ENCODE peak calls at places on chromosome 9, in eight cellular contexts. One of them, this sample, is unnamed.

GRCh38 chr9:103530934-103531333 is 535.8 kb downstream of the CYLC2 start:
- DNase-seq in midbrain: no peak
- DNase-seq in epithelial cell of prostate: no peak
- DNase-seq in T1000: no peak
- DNase-seq in T-helper 2 cell: no peak
- DNase-seq in tibial artery: no peak
- DNase-seq in NCI-H1092 treated with DMSO at 0.1 percent for 48 hours: no peak
- DNase-seq in H54: no peak
- DNase-seq in this sample: no peak

GRCh38 chr9:78707481-78707977 is 410.6 kb downstream of the PSAT1 start:
- DNase-seq in tibial artery: no peak
- DNase-seq in midbrain: no peak
- DNase-seq in NCI-H1092 treated with DMSO at 0.1 percent for 48 hours: no peak
- DNase-seq in T1000: no peak
- DNase-seq in T-helper 2 cell: no peak
- DNase-seq in epithelial cell of prostate: no peak
- DNase-seq in H54: peak
- DNase-seq in this sample: no peak

GRCh38 chr9:16312116-16312515 is 558.4 kb downstream of the BNC2 start:
- DNase-seq in T-helper 2 cell: no peak
- DNase-seq in tibial artery: no peak
- DNase-seq in T1000: no peak
- DNase-seq in epithelial cell of prostate: no peak
- DNase-seq in H54: no peak
- DNase-seq in midbrain: no peak
- DNase-seq in NCI-H1092 treated with DMSO at 0.1 percent for 48 hours: no peak
- DNase-seq in this sample: no peak

GRCh38 chr9:30349526-30350513 is 2034.6 kb upstream of the ACO1 start:
- DNase-seq in NCI-H1092 treated with DMSO at 0.1 percent for 48 hours: no peak
- DNase-seq in tibial artery: no peak
- DNase-seq in midbrain: no peak
- DNase-seq in H54: no peak
- DNase-seq in epithelial cell of prostate: no peak
- DNase-seq in T-helper 2 cell: no peak
- DNase-seq in T1000: no peak
- DNase-seq in this sample: no peak

GRCh38 chr9:110615526-110615925 is 36.0 kb upstream of the SVEP1 start:
- DNase-seq in T-helper 2 cell: no peak
- DNase-seq in epithelial cell of prostate: no peak
- DNase-seq in NCI-H1092 treated with DMSO at 0.1 percent for 48 hours: no peak
- DNase-seq in midbrain: no peak
- DNase-seq in H54: no peak
- DNase-seq in T1000: peak
- DNase-seq in tibial artery: no peak
- DNase-seq in this sample: no peak

GRCh38 chr9:87793292-87793691 is 67.4 kb downstream of the CTSL start:
- DNase-seq in midbrain: no peak
- DNase-seq in H54: peak
- DNase-seq in tibial artery: no peak
- DNase-seq in T-helper 2 cell: no peak
- DNase-seq in NCI-H1092 treated with DMSO at 0.1 percent for 48 hours: no peak
- DNase-seq in epithelial cell of prostate: no peak
- DNase-seq in T1000: no peak
- DNase-seq in this sample: no peak

GRCh38 chr9:26175264-26175663 is 497.0 kb upstream of the TUSC1 start:
- DNase-seq in midbrain: no peak
- DNase-seq in tibial artery: no peak
- DNase-seq in epithelial cell of prostate: no peak
- DNase-seq in T1000: no peak
- DNase-seq in T-helper 2 cell: no peak
- DNase-seq in H54: no peak
- DNase-seq in NCI-H1092 treated with DMSO at 0.1 percent for 48 hours: no peak
- DNase-seq in this sample: no peak

GRCh38 chr9:69078069-69078468 is 42.5 kb downstream of the FXN start:
- DNase-seq in T-helper 2 cell: no peak
- DNase-seq in T1000: no peak
- DNase-seq in NCI-H1092 treated with DMSO at 0.1 percent for 48 hours: no peak
- DNase-seq in H54: no peak
- DNase-seq in midbrain: no peak
- DNase-seq in epithelial cell of prostate: no peak
- DNase-seq in tibial artery: no peak
- DNase-seq in this sample: no peak

GRCh38 chr9:74846771-74847170 is 41.0 kb downstream of the TRPM6 start:
- DNase-seq in T-helper 2 cell: no peak
- DNase-seq in NCI-H1092 treated with DMSO at 0.1 percent for 48 hours: no peak
- DNase-seq in H54: no peak
- DNase-seq in T1000: no peak
- DNase-seq in epithelial cell of prostate: no peak
- DNase-seq in midbrain: no peak
- DNase-seq in tibial artery: no peak
- DNase-seq in this sample: no peak

GRCh38 chr9:6305954-6306563 is 22.1 kb upstream of the TPD52L3 start:
- DNase-seq in epithelial cell of prostate: no peak
- DNase-seq in NCI-H1092 treated with DMSO at 0.1 percent for 48 hours: peak
- DNase-seq in tibial artery: no peak
- DNase-seq in H54: no peak
- DNase-seq in T-helper 2 cell: no peak
- DNase-seq in T1000: no peak
- DNase-seq in midbrain: peak
- DNase-seq in this sample: no peak

GRCh38 chr9:22454021-22454420 is 7.4 kb downstream of the DMRTA1 start:
- DNase-seq in T1000: no peak
- DNase-seq in T-helper 2 cell: no peak
- DNase-seq in epithelial cell of prostate: no peak
- DNase-seq in tibial artery: no peak
- DNase-seq in midbrain: no peak
- DNase-seq in H54: no peak
- DNase-seq in NCI-H1092 treated with DMSO at 0.1 percent for 48 hours: no peak
- DNase-seq in this sample: no peak

GRCh38 chr9:36665921-36666429 is 93.3 kb downstream of the MELK start:
- DNase-seq in midbrain: no peak
- DNase-seq in H54: no peak
- DNase-seq in NCI-H1092 treated with DMSO at 0.1 percent for 48 hours: no peak
- DNase-seq in T-helper 2 cell: no peak
- DNase-seq in epithelial cell of prostate: no peak
- DNase-seq in tibial artery: no peak
- DNase-seq in T1000: no peak
- DNase-seq in this sample: no peak

GRCh38 chr9:137326436-137327060 is 24.5 kb upstream of the NRARP start:
- DNase-seq in midbrain: no peak
- DNase-seq in tibial artery: peak
- DNase-seq in NCI-H1092 treated with DMSO at 0.1 percent for 48 hours: no peak
- DNase-seq in T-helper 2 cell: no peak
- DNase-seq in epithelial cell of prostate: no peak
- DNase-seq in H54: no peak
- DNase-seq in T1000: no peak
- DNase-seq in this sample: no peak

GRCh38 chr9:86207193-86207592 is 52.3 kb downstream of the C9orf153 start:
- DNase-seq in epithelial cell of prostate: no peak
- DNase-seq in H54: no peak
- DNase-seq in tibial artery: no peak
- DNase-seq in T-helper 2 cell: no peak
- DNase-seq in NCI-H1092 treated with DMSO at 0.1 percent for 48 hours: no peak
- DNase-seq in T1000: no peak
- DNase-seq in midbrain: no peak
- DNase-seq in this sample: no peak

GRCh38 chr9:111913159-111913558 is 16.5 kb downstream of the UGCG start:
- DNase-seq in NCI-H1092 treated with DMSO at 0.1 percent for 48 hours: no peak
- DNase-seq in T-helper 2 cell: no peak
- DNase-seq in epithelial cell of prostate: no peak
- DNase-seq in H54: no peak
- DNase-seq in T1000: no peak
- DNase-seq in tibial artery: no peak
- DNase-seq in midbrain: no peak
- DNase-seq in this sample: no peak

GRCh38 chr9:104082147-104082546 is 12.0 kb upstream of the SMC2 start:
- DNase-seq in NCI-H1092 treated with DMSO at 0.1 percent for 48 hours: no peak
- DNase-seq in midbrain: no peak
- DNase-seq in T1000: no peak
- DNase-seq in T-helper 2 cell: no peak
- DNase-seq in epithelial cell of prostate: no peak
- DNase-seq in H54: no peak
- DNase-seq in tibial artery: no peak
- DNase-seq in this sample: no peak

GRCh38 chr9:100294806-100295205 is 57.9 kb downstream of the TEX10 start:
- DNase-seq in midbrain: no peak
- DNase-seq in NCI-H1092 treated with DMSO at 0.1 percent for 48 hours: no peak
- DNase-seq in T1000: no peak
- DNase-seq in H54: no peak
- DNase-seq in epithelial cell of prostate: no peak
- DNase-seq in T-helper 2 cell: no peak
- DNase-seq in tibial artery: no peak
- DNase-seq in this sample: no peak

GRCh38 chr9:134568116-134568515 is 73.5 kb upstream of the COL5A1 start:
- DNase-seq in midbrain: no peak
- DNase-seq in tibial artery: no peak
- DNase-seq in NCI-H1092 treated with DMSO at 0.1 percent for 48 hours: no peak
- DNase-seq in H54: no peak
- DNase-seq in T1000: no peak
- DNase-seq in T-helper 2 cell: no peak
- DNase-seq in epithelial cell of prostate: no peak
- DNase-seq in this sample: no peak

GRCh38 chr9:126796758-126797157 is 8.1 kb upstream of the ZBTB43 start:
- DNase-seq in T1000: no peak
- DNase-seq in T-helper 2 cell: no peak
- DNase-seq in NCI-H1092 treated with DMSO at 0.1 percent for 48 hours: no peak
- DNase-seq in H54: no peak
- DNase-seq in tibial artery: no peak
- DNase-seq in epithelial cell of prostate: no peak
- DNase-seq in midbrain: no peak
- DNase-seq in this sample: no peak

GRCh38 chr9:129383415-129384088 is 205.5 kb upstream of the IER5L start:
- DNase-seq in tibial artery: peak
- DNase-seq in NCI-H1092 treated with DMSO at 0.1 percent for 48 hours: peak
- DNase-seq in midbrain: peak
- DNase-seq in T-helper 2 cell: no peak
- DNase-seq in T1000: no peak
- DNase-seq in epithelial cell of prostate: peak
- DNase-seq in H54: no peak
- DNase-seq in this sample: peak

GRCh38 chr9:82532504-82532903 is 530.4 kb downstream of the RASEF start:
- DNase-seq in epithelial cell of prostate: no peak
- DNase-seq in tibial artery: no peak
- DNase-seq in NCI-H1092 treated with DMSO at 0.1 percent for 48 hours: peak
- DNase-seq in T1000: no peak
- DNase-seq in H54: no peak
- DNase-seq in midbrain: peak
- DNase-seq in T-helper 2 cell: no peak
- DNase-seq in this sample: no peak

GRCh38 chr9:68750179-68750685 is 45.2 kb downstream of the PIP5K1B start:
- DNase-seq in epithelial cell of prostate: no peak
- DNase-seq in T-helper 2 cell: no peak
- DNase-seq in NCI-H1092 treated with DMSO at 0.1 percent for 48 hours: no peak
- DNase-seq in T1000: no peak
- DNase-seq in tibial artery: no peak
- DNase-seq in midbrain: no peak
- DNase-seq in H54: no peak
- DNase-seq in this sample: no peak

GRCh38 chr9:78383130-78383529 is 86.2 kb downstream of the PSAT1 start:
- DNase-seq in midbrain: no peak
- DNase-seq in NCI-H1092 treated with DMSO at 0.1 percent for 48 hours: no peak
- DNase-seq in H54: no peak
- DNase-seq in T1000: no peak
- DNase-seq in tibial artery: no peak
- DNase-seq in epithelial cell of prostate: no peak
- DNase-seq in T-helper 2 cell: no peak
- DNase-seq in this sample: no peak

GRCh38 chr9:113381909-113382411 is 5.2 kb upstream of the HDHD3 start:
- DNase-seq in T1000: no peak
- DNase-seq in epithelial cell of prostate: peak
- DNase-seq in NCI-H1092 treated with DMSO at 0.1 percent for 48 hours: no peak
- DNase-seq in tibial artery: no peak
- DNase-seq in midbrain: no peak
- DNase-seq in T-helper 2 cell: no peak
- DNase-seq in H54: no peak
- DNase-seq in this sample: peak

GRCh38 chr9:114461468-114461867 is 43.8 kb downstream of the WHRN start:
- DNase-seq in T-helper 2 cell: no peak
- DNase-seq in NCI-H1092 treated with DMSO at 0.1 percent for 48 hours: peak
- DNase-seq in tibial artery: no peak
- DNase-seq in T1000: no peak
- DNase-seq in H54: no peak
- DNase-seq in midbrain: no peak
- DNase-seq in epithelial cell of prostate: no peak
- DNase-seq in this sample: no peak

GRCh38 chr9:87167161-87167560 is 219.9 kb upstream of the GAS1 start:
- DNase-seq in midbrain: no peak
- DNase-seq in tibial artery: no peak
- DNase-seq in epithelial cell of prostate: no peak
- DNase-seq in T1000: no peak
- DNase-seq in H54: no peak
- DNase-seq in NCI-H1092 treated with DMSO at 0.1 percent for 48 hours: no peak
- DNase-seq in T-helper 2 cell: no peak
- DNase-seq in this sample: no peak

GRCh38 chr9:72772641-72773040 is 180.2 kb downstream of the ALDH1A1 start:
- DNase-seq in H54: no peak
- DNase-seq in NCI-H1092 treated with DMSO at 0.1 percent for 48 hours: no peak
- DNase-seq in T1000: no peak
- DNase-seq in midbrain: no peak
- DNase-seq in T-helper 2 cell: no peak
- DNase-seq in tibial artery: no peak
- DNase-seq in epithelial cell of prostate: no peak
- DNase-seq in this sample: no peak

This sample was measured in lung.